ENCODE peak calls at places on chromosomes 5 and 9, in ten cellular contexts. F is head of caudate nucleus; P is aorta; U is activated CD4-positive, alpha-beta T cell treated with anti-CD3 and anti-CD28 coated beads, Interleukin-2, amount 50 U/mL, for 1 hour; W is NCI-H2029 treated with DMSO at 0.1 percent for 48 hours; E is LoVo; X is Calu3; I is caudate nucleus; K is stimulated activated CD4-positive, alpha-beta T cell treated with anti-CD3 and anti-CD28 coated beads, Interleukin-4, amount 100 ng/mL, for 4 hours; M is KG1. A is an unnamed sample.

GRCh38 chr9:86097510-86098224 is 1.7 kb downstream of the GOLM1 start:
- DNase-seq in I (no peak), W (peak; percentile 70), M (no peak), U (no peak), P (no peak), E (no peak), K (no peak), X (no peak), F (no peak), A (no peak)

GRCh38 chr5:33371660-33372059 is 69.1 kb upstream of the TARS1 start:
- DNase-seq in E (no peak), K (no peak), M (no peak), U (no peak), I (no peak), W (no peak), X (no peak), F (no peak), P (no peak), A (no peak)

GRCh38 chr5:129593525-129593924 is 133.4 kb downstream of the ADAMTS19 start:
- DNase-seq in K (no peak), W (no peak), P (no peak), I (no peak), M (no peak), X (no peak), F (no peak), U (no peak), E (no peak), A (no peak)

GRCh38 chr9:133248722-133249295 is 26.2 kb downstream of the ABO start:
- DNase-seq in E (no peak), X (no peak), U (no peak), M (no peak), W (no peak), I (no peak), P (no peak), K (no peak), F (no peak), A (no peak)

GRCh38 chr5:129899454-129899853 is 4.8 kb upstream of the CHSY3 start:
- DNase-seq in K (no peak), M (no peak), E (peak; percentile 26), P (no peak), U (no peak), X (no peak), I (no peak), W (no peak), F (no peak), A (no peak)

GRCh38 chr9:104993291-104993963 is 65.5 kb upstream of the ABCA1 start:
- DNase-seq in F (peak; percentile 51), W (no peak), P (peak; percentile 80), U (no peak), I (peak; percentile 12), K (no peak), E (no peak), X (no peak), M (no peak), A (peak; percentile 72)

GRCh38 chr5:110040178-110040577 is 350.5 kb downstream of the MAN2A1 start:
- DNase-seq in E (no peak), I (no peak), F (no peak), M (no peak), U (no peak), X (no peak), K (no peak), W (no peak), P (no peak), A (no peak)

GRCh38 chr9:524008-524407 is 309.3 kb downstream of the DOCK8 start:
- DNase-seq in F (no peak), K (no peak), X (no peak), U (no peak), E (no peak), I (no peak), W (no peak), P (no peak), M (no peak), A (no peak)

GRCh38 chr9:99092643-99093491 is 12.0 kb upstream of the TGFBR1 start:
- DNase-seq in K (no peak), F (no peak), X (no peak), U (no peak), I (no peak), P (no peak), W (no peak), E (no peak), M (no peak), A (no peak)

GRCh38 chr5:18745988-18746615 is 1111.8 kb downstream of the TAF11L14 start:
- DNase-seq in E (peak; percentile 73), F (peak; percentile 14), M (peak; percentile 80), W (peak; percentile 66), I (no peak), P (no peak), U (peak; percentile 16), K (peak; percentile 22), X (peak; percentile 51), A (no peak)

GRCh38 chr5:54229041-54229780 is 81.2 kb downstream of the ARL15 start:
- DNase-seq in M (peak; percentile 11), P (peak; percentile 85), I (peak; percentile 23), X (peak; percentile 77), W (peak; percentile 39), K (peak; percentile 71), U (peak; percentile 70), E (peak; percentile 43), F (peak; percentile 64), A (peak; percentile 26)

GRCh38 chr5:157292599-157292998 is 26.7 kb downstream of the CYFIP2 start:
- DNase-seq in X (no peak), F (no peak), M (no peak), U (no peak), E (no peak), P (no peak), I (no peak), W (no peak), K (no peak), A (no peak)

GRCh38 chr9:116020801-116021200 is 132.8 kb upstream of the PAPPA start:
- DNase-seq in W (no peak), X (no peak), E (peak; percentile 38), M (no peak), F (no peak), I (no peak), P (no peak), K (no peak), U (no peak), A (no peak)

GRCh38 chr9:3527653-3527960 is 1.8 kb upstream of the RFX3 start:
- DNase-seq in X (no peak), F (no peak), M (peak; percentile 25), U (no peak), K (no peak), W (no peak), I (no peak), E (no peak), P (no peak), A (no peak)

GRCh38 chr5:15980835-15981234 is 198.8 kb downstream of the MARCHF11 start:
- DNase-seq in E (no peak), X (no peak), M (no peak), W (no peak), F (no peak), I (no peak), K (no peak), P (no peak), U (no peak), A (no peak)

GRCh38 chr5:93311825-93312224 is 269.2 kb downstream of the NR2F1-AS1 start:
- DNase-seq in W (no peak), P (no peak), I (no peak), M (no peak), X (no peak), K (no peak), E (no peak), U (no peak), F (no peak), A (no peak)

GRCh38 chr5:143418140-143418866 is 14.8 kb upstream of the NR3C1 start:
- DNase-seq in I (no peak), P (no peak), K (no peak), M (no peak), U (no peak), F (no peak), E (peak; percentile 46), X (no peak), W (no peak), A (no peak)

GRCh38 chr9:90964101-90965020 is 162.7 kb downstream of the SYK start:
- DNase-seq in M (peak; percentile 21), I (no peak), W (peak; percentile 74), F (no peak), X (no peak), U (no peak), K (no peak), P (peak; percentile 83), E (no peak), A (no peak)

GRCh38 chr5:135729582-135729879 is 104.9 kb upstream of the SLC25A48 start:
- DNase-seq in E (peak; percentile 33), U (no peak), F (no peak), K (no peak), X (no peak), P (no peak), W (no peak), M (no peak), I (no peak), A (no peak)

A was measured in putamen.